ENCODE peak calls at places on chromosomes 3 and 15, in ten cellular contexts. H is heart left ventricle; K is IMR-90; L is activated T-helper 1 cell treated with anti-CD3 and anti-CD28 coated beads, Interleukin-2, amount 50 U/mL, for 16 hours; J is fibroblast of mammary gland; R is OCI-M1; E is mucosa of descending colon; X is fibroblast of the aortic adventitia; W is NCI-H510A treated with DMSO at 0.1 percent for 48 hours; O is aorta. V is an unnamed sample.

GRCh38 chr3:123169492-123169929 is 32.2 kb upstream of the SEC22A start:
- DNase-seq in H (no peak), K (peak), L (no peak), J (no peak), R (no peak), E (no peak), X (peak), W (no peak), O (no peak), V (no peak)

GRCh38 chr15:81292516-81293001 is 31.4 kb downstream of the STARD5 start:
- DNase-seq in H (peak), K (no peak), L (no peak), J (no peak), R (no peak), E (peak), X (no peak), W (no peak), O (no peak), V (no peak)

GRCh38 chr15:79071901-79072300 is 18.7 kb downstream of the RASGRF1 start:
- DNase-seq in H (peak), K (no peak), L (no peak), J (peak), R (no peak), E (no peak), X (peak), W (no peak), O (peak), V (no peak)

GRCh38 chr3:195815169-195815771 is 3.5 kb upstream of the MUC4 start:
- DNase-seq in H (no peak), K (peak), L (no peak), J (no peak), R (no peak), E (no peak), X (no peak), W (no peak), O (no peak), V (no peak)

GRCh38 chr15:66714543-66714981 is 12.5 kb downstream of the SMAD6 start:
- DNase-seq in H (no peak), K (peak), L (no peak), J (peak), R (no peak), E (no peak), X (peak), W (no peak), O (no peak), V (no peak)

GRCh38 chr15:74807302-74807701 is 5.3 kb upstream of the LMAN1L start:
- DNase-seq in H (no peak), K (peak), L (no peak), J (peak), R (no peak), E (no peak), X (peak), W (no peak), O (no peak), V (no peak)

GRCh38 chr15:95894407-95894956 is 436.0 kb upstream of the NR2F2 start:
- DNase-seq in H (no peak), K (no peak), L (no peak), J (peak), R (peak), E (no peak), X (peak), W (no peak), O (no peak), V (no peak)

GRCh38 chr3:10308678-10309077 is 12.2 kb downstream of the SEC13 start:
- DNase-seq in H (no peak), K (no peak), L (no peak), J (no peak), R (no peak), E (no peak), X (no peak), W (no peak), O (no peak), V (no peak)

GRCh38 chr15:32106401-32107381 is 76.4 kb downstream of the CHRNA7 start:
- DNase-seq in H (no peak), K (no peak), L (no peak), J (no peak), R (no peak), E (no peak), X (no peak), W (no peak), O (no peak), V (no peak)

GRCh38 chr3:183247190-183247589 is 5.9 kb upstream of the B3GNT5 start:
- DNase-seq in H (no peak), K (no peak), L (no peak), J (no peak), R (peak), E (no peak), X (no peak), W (no peak), O (no peak), V (no peak)

GRCh38 chr15:99029358-99029871 is 21.8 kb upstream of the PGPEP1L start:
- DNase-seq in H (no peak), K (no peak), L (no peak), J (no peak), R (no peak), E (no peak), X (no peak), W (no peak), O (no peak), V (no peak)

GRCh38 chr15:40313531-40314398 is 6.0 kb upstream of the PLCB2 start:
- DNase-seq in H (peak), K (no peak), L (no peak), J (no peak), R (peak), E (peak), X (no peak), W (peak), O (peak), V (no peak)

GRCh38 chr3:3209714-3210113 is 30.2 kb upstream of the CRBN start:
- DNase-seq in H (no peak), K (no peak), L (no peak), J (no peak), R (no peak), E (no peak), X (no peak), W (no peak), O (no peak), V (no peak)

GRCh38 chr15:40902605-40903561 is 8.6 kb downstream of the VPS18 start:
- DNase-seq in H (peak), K (no peak), L (no peak), J (peak), R (peak), E (peak), X (no peak), W (no peak), O (no peak), V (no peak)

GRCh38 chr3:37990527-37990926 is at the start of gene VILL:
- DNase-seq in H (peak), K (no peak), L (no peak), J (no peak), R (no peak), E (peak), X (no peak), W (peak), O (peak), V (no peak)

GRCh38 chr15:31338879-31339557 is 12.4 kb downstream of the KLF13 start:
- DNase-seq in H (peak), K (peak), L (no peak), J (peak), R (peak), E (peak), X (peak), W (no peak), O (peak), V (no peak)

GRCh38 chr15:84818221-84819131 is 1.3 kb downstream of the ALPK3 start:
- DNase-seq in H (peak), K (peak), L (no peak), J (peak), R (no peak), E (no peak), X (peak), W (no peak), O (no peak), V (peak)